ENCODE peak calls at places on chromosomes 16 and 17, in five cellular contexts. C is H1, A is H9, B is mesenchymal stem cell, J is trophoblast cell. H is an unnamed sample.

GRCh38 chr16:58094026-58094425 is 35.2 kb downstream of the CFAP20 start:
- DNase-seq in C (no peak), A (no peak), B (no peak), J (no peak), H (no peak)

GRCh38 chr17:74190807-74191206 is 12.7 kb upstream of the RPL38 start:
- DNase-seq in C (no peak), A (peak), B (peak), J (peak), H (no peak)

GRCh38 chr16:23424292-23424958 is 28.6 kb downstream of the COG7 start:
- DNase-seq in C (no peak), A (no peak), B (peak), J (no peak), H (no peak)

GRCh38 chr16:69017036-69017783 is 88.2 kb upstream of the HAS3 start:
- DNase-seq in C (no peak), A (no peak), B (peak), J (no peak), H (no peak)

GRCh38 chr16:17607624-17608023 is 136.9 kb upstream of the XYLT1 start:
- DNase-seq in C (no peak), A (no peak), B (no peak), J (no peak), H (no peak)

GRCh38 chr17:10812674-10813073 is 8.8 kb upstream of the TMEM238L start:
- DNase-seq in C (no peak), A (no peak), B (no peak), J (no peak), H (no peak)

GRCh38 chr16:51141541-51141940 is 9.5 kb downstream of the SALL1 start:
- DNase-seq in C (no peak), A (no peak), B (no peak), J (no peak), H (no peak)

GRCh38 chr17:34378664-34379101 is 15.7 kb upstream of the CCL1 start:
- DNase-seq in C (no peak), A (no peak), B (no peak), J (no peak), H (no peak)

GRCh38 chr17:80364091-80364691 is 50.8 kb upstream of the ENDOV start:
- DNase-seq in C (no peak), A (peak), B (peak), J (peak), H (peak)

GRCh38 chr17:13306310-13306962 is 288.6 kb upstream of the ELAC2 start:
- DNase-seq in C (peak), A (peak), B (peak), J (peak), H (peak)

GRCh38 chr17:76824103-76824502 is 44.1 kb upstream of the MGAT5B start:
- DNase-seq in C (no peak), A (no peak), B (no peak), J (no peak), H (no peak)

GRCh38 chr16:70750893-70751467 is 50.0 kb downstream of the VAC14 start:
- DNase-seq in C (no peak), A (no peak), B (peak), J (peak), H (no peak)

GRCh38 chr16:82329070-82329469 is 159.0 kb upstream of the MPHOSPH6 start:
- DNase-seq in C (no peak), A (no peak), B (no peak), J (no peak), H (no peak)

GRCh38 chr17:36812762-36813161 is 124.5 kb upstream of the LHX1 start:
- DNase-seq in C (no peak), A (no peak), B (no peak), J (no peak), H (no peak)

GRCh38 chr17:15893333-15894024 is 51.5 kb upstream of the ADORA2B start:
- DNase-seq in C (no peak), A (no peak), B (peak), J (peak), H (no peak)

GRCh38 chr17:77654861-77655260 is 303.6 kb upstream of the TNRC6C start:
- DNase-seq in C (no peak), A (no peak), B (no peak), J (no peak), H (no peak)

GRCh38 chr17:80104321-80104955 is 3.1 kb downstream of the GAA start:
- DNase-seq in C (no peak), A (peak), B (peak), J (no peak), H (no peak)

GRCh38 chr16:57004387-57005250 is 15.3 kb downstream of the NLRC5 start:
- DNase-seq in C (no peak), A (no peak), B (no peak), J (no peak), H (no peak)

GRCh38 chr16:10988164-10988803 is 43.9 kb downstream of the CLEC16A start:
- DNase-seq in C (no peak), A (peak), B (no peak), J (no peak), H (no peak)

GRCh38 chr17:27776882-27777624 is 23.3 kb downstream of the NOS2 start:
- DNase-seq in C (no peak), A (no peak), B (no peak), J (no peak), H (no peak)

GRCh38 chr17:50902768-50903353 is 36.7 kb upstream of the TOB1 start:
- DNase-seq in C (no peak), A (no peak), B (no peak), J (no peak), H (peak)

GRCh38 chr17:60297729-60298293 is 94.1 kb downstream of the USP32 start:
- DNase-seq in C (no peak), A (no peak), B (no peak), J (no peak), H (no peak)

GRCh38 chr17:78414178-78415162 is 36.0 kb downstream of the PGS1 start:
- DNase-seq in C (no peak), A (no peak), B (no peak), J (no peak), H (no peak)

GRCh38 chr17:79008666-79009387 is 737 bp downstream of the CANT1 start:
- DNase-seq in C (no peak), A (no peak), B (no peak), J (no peak), H (no peak)

DNA sequence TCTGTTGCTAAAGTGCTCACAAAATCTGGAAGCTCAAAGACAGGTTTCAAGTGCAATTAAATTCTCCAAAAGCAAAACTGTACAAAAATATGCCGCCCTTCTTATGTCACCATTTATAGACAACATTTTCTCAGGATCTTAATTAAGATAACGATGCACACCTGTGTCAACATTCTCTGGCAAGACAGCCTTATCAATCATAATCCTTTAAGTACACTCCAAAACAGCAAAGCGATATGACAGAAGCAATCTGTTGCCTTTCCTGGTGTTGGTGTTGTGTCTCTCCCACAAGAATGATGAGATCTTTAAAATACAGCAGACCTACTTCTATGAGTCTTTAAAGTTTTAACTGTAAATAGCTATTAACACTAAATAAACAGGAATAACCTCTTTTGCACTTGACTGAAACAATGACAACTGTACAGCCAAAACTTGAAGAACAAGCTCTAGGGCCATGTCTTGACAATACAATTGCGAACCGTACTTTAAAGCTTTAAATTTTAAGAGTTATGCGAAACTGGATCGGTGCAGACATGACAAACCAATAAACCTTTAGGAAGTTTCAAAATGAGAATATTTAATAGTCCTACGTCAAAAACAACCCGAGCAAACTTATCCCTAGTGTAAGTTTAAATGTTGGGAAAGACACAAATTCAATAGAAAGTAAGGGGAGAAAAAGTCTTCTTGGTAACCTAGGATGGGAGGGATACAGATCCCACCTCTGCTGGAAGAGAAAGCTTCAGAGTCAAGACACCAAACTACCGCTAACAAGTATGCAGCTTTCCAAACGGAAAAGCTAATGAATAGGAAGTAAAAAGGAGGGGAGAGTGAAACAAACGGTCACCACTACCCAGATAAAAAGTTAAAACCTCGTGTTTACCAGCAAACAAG is 3.3 kb upstream of the IRX5 start:
- DNase-seq in C (no peak), A (no peak), B (no peak), J (peak), H (no peak)
- H3K27ac ChIP-seq in C (no peak), A (no peak), B (peak), J (no peak), H (no peak)

DNA sequence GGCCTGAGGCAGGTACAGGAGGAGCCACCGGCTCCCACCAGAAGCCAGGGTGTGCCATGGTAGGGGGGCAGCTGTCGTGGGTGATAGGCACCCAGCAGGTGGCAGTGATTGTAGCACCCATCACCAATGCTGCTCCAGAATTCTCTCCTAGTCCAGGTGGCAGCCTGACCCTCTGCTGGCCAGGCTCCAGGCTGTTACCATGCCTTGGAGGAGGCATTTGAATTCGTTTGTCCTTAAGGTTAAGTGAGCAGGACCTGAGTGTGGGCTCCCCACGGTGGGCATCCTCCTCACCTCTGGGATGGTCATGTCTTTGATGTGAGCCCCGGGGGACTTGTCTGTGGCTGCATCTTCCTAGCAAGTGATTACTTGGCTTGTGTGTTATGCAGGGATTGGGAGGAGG is 59.4 kb downstream of the RGS9 start:
- DNase-seq in C (no peak), A (no peak), B (no peak), J (no peak), H (no peak)
- H2BK12ac ChIP-seq in C (peak), A (no peak), B (peak), J (peak), H (no peak)

GRCh38 chr17:915416-916201 is 64.0 kb downstream of the NXN start:
- DNase-seq in C (no peak), A (no peak), B (no peak), J (peak), H (no peak)

GRCh38 chr17:918102-918740 is 61.4 kb downstream of the NXN start:
- DNase-seq in C (no peak), A (no peak), B (no peak), J (no peak), H (no peak)

GRCh38 chr17:917391-917811 is 62.2 kb downstream of the NXN start:
- DNase-seq in C (no peak), A (no peak), B (no peak), J (no peak), H (no peak)

GRCh38 chr17:913207-913606 is 66.4 kb downstream of the NXN start:
- DNase-seq in C (no peak), A (no peak), B (no peak), J (no peak), H (no peak)

GRCh38 chr17:916315-916714 is 63.3 kb downstream of the NXN start:
- DNase-seq in C (no peak), A (no peak), B (no peak), J (no peak), H (no peak)
- H3K27ac ChIP-seq in C (no peak), A (peak), B (no peak), J (no peak), H (peak)

GRCh38 chr16:88865310-88865709 is 1.1 kb downstream of the PABPN1L start:
- DNase-seq in C (no peak), A (no peak), B (no peak), J (no peak), H (no peak)

GRCh38 chr16:88864521-88864920 is 1.9 kb downstream of the PABPN1L start:
- DNase-seq in C (no peak), A (no peak), B (no peak), J (no peak), H (no peak)

GRCh38 chr16:88862968-88863367 is 3.5 kb downstream of the PABPN1L start:
- DNase-seq in C (no peak), A (no peak), B (no peak), J (no peak), H (no peak)

GRCh38 chr16:88864099-88864498 is 2.4 kb downstream of the PABPN1L start:
- DNase-seq in C (no peak), A (no peak), B (no peak), J (no peak), H (no peak)

DNA sequence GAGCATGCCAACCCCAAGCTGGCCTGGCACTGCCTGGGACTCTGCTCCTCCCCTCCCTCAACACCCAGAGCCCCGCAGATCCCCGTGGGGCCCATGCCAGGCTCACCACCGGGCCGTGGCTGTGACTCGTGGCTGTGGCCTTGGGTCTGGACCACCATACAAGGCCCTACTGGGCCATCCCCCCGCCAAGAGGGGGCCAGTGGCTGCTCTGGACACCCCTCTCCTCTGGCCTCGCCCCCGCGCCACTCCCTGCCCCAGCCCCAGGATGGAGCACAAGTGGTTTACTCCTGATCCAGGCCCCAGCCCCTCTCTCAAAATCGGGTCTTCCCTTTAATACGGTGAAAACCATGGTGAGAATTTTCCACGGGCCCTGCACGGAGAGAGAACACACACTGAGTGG is 3.0 kb downstream of the PABPN1L start:
- DNase-seq in C (no peak), A (no peak), B (no peak), J (no peak), H (no peak)
- H2BK12ac ChIP-seq in C (no peak), A (no peak), B (no peak), J (no peak), H (no peak)

DNA sequence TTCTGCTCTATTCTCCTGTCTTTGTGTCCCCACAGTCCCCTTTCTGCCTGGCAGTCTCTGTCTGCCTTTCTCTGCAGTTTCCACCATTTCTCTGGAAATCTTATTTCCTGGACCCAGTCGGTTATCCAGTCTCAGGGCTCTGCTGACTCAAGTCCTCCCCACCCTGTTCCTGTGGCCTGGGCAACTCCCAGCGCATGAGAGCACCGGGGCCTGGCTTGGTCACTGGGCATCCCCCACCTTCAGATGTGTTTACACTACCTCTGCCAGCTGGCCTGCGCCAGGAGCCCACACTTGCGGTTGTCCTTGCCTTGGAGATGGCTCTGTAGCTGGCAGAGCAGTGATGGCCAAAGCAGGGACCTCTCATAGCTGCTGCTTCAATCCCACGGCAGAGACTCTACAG is 17.2 kb downstream of the GUCY2D start:
- DNase-seq in C (no peak), A (no peak), B (no peak), J (no peak), H (no peak)
- H3K27ac ChIP-seq in C (no peak), A (no peak), B (no peak), J (no peak), H (no peak)

GRCh38 chr16:61412562-61412961 is 623.7 kb downstream of the CDH8 start:
- DNase-seq in C (no peak), A (no peak), B (no peak), J (no peak), H (no peak)
- H2BK12ac ChIP-seq in C (no peak), A (no peak), B (no peak), J (no peak), H (no peak)

DNA sequence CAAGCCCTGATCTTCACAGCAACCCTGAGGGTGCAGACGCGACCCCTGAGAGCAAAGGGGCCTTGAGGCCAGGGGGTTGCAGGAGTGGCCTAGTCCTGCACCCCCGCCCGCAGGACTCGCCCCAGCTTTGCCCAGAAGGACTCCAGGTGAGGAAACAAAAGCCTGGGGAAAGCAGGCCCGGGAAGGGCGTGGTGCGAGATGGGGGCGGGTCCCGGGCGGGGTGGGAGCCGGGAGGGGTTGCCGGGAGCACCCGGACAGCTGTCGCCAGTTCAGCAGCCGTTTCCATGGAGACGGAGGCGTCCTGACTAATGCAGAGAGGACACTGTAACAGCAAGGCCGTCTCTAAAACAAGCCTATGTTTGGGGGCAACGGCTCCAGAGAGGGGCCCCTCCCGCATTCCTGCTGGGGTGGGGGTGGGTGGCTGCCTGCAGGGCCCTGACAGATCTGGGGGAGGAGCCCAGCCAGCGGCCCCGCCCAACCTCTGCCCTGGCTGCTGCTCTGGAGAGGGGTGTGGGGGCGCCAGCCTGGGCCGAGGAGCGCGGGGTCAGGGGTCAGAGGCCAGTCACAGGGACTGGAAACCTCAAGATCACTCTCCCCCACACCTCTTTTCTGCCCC is 3.0 kb upstream of the TPPP3 start:
- DNase-seq in C (no peak), A (peak), B (peak), J (peak), H (peak)
- H3K27ac ChIP-seq in C (no peak), A (no peak), B (no peak), J (no peak), H (peak)

DNA sequence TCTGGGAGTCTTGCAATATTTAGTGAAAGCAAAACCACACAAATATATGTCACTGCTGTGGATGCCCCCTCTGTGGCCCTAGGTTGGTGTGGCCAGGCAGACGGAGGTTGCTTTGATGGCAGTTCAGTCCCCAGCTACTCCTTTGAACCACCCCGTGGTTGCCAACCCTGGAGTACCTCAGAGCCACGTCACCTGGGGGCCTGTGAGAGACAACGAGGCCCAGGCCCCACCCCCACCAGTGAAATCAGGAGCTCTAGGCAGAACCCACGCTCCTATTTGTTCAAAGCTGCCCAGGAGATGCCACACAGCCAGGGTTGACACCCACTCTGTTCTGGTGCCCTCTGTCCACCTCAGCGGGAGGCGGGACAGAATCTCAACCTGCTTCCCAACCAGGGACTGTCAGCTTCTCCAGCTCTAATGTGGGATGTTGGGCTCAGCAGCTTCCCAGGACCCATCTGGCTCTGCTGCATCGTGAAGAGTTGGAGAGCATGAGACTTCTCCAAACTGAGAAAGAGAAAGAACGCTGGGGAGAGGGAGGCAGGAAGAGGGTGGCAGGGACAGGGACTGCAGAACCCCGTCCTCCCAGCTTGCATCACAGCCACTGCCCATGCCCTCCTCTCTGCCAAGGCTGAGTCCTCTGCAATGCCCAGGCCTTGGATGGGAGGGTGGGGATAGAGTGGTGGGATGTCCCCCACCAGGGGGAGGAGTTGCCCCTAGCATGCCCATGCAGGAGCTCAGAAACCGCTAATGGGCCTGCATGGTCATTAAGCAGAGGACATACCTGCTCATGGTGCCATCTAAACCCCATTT is 81.8 kb downstream of the C16orf78 start:
- DNase-seq in C (no peak), A (peak), B (no peak), J (no peak), H (no peak)
- H2BK12ac ChIP-seq in C (no peak), A (no peak), B (no peak), J (no peak), H (no peak)

GRCh38 chr16:31087971-31088370 is 772 bp downstream of the PRSS53 start:
- DNase-seq in C (no peak), A (no peak), B (no peak), J (no peak), H (no peak)
- H3K27ac ChIP-seq in C (no peak), A (no peak), B (no peak), J (no peak), H (no peak)